ENCODE peak calls at places on chromosomes 16 and 17, in six cellular contexts. One of them, this sample, is unnamed.

GRCh38 chr16:52812945-52813556 is 239.6 kb downstream of the CHD9NB start:
- DNase-seq in left cardiac atrium: no peak
- DNase-seq in nephron progenitor cell: no peak
- DNase-seq in Calu3: peak; percentile 56
- DNase-seq in COLO829: peak; percentile 92
- DNase-seq in esophagus muscularis mucosa: no peak
- DNase-seq in this sample: no peak

GRCh38 chr16:85107532-85107931 is 4.7 kb downstream of the CIBAR2 start:
- DNase-seq in left cardiac atrium: no peak
- DNase-seq in nephron progenitor cell: no peak
- DNase-seq in Calu3: no peak
- DNase-seq in COLO829: no peak
- DNase-seq in esophagus muscularis mucosa: no peak
- DNase-seq in this sample: no peak

GRCh38 chr17:78418627-78419026 is 40.2 kb downstream of the PGS1 start:
- DNase-seq in left cardiac atrium: no peak
- DNase-seq in nephron progenitor cell: no peak
- DNase-seq in Calu3: no peak
- DNase-seq in COLO829: no peak
- DNase-seq in esophagus muscularis mucosa: no peak
- DNase-seq in this sample: no peak

GRCh38 chr16:68901910-68902309 is 58.6 kb downstream of the TANGO6 start:
- DNase-seq in left cardiac atrium: no peak
- DNase-seq in nephron progenitor cell: no peak
- DNase-seq in Calu3: no peak
- DNase-seq in COLO829: peak; percentile 52
- DNase-seq in esophagus muscularis mucosa: no peak
- DNase-seq in this sample: no peak

GRCh38 chr17:40499551-40500189 is 1.8 kb downstream of the TNS4 start:
- DNase-seq in left cardiac atrium: peak; percentile 92
- DNase-seq in nephron progenitor cell: peak; percentile 75
- DNase-seq in Calu3: peak; percentile 100
- DNase-seq in COLO829: peak; percentile 34
- DNase-seq in esophagus muscularis mucosa: peak; percentile 96
- DNase-seq in this sample: peak; percentile 94

GRCh38 chr17:27657620-27658019 is 26.6 kb downstream of the LGALS9 start:
- DNase-seq in left cardiac atrium: no peak
- DNase-seq in nephron progenitor cell: peak; percentile 52
- DNase-seq in Calu3: no peak
- DNase-seq in COLO829: no peak
- DNase-seq in esophagus muscularis mucosa: no peak
- DNase-seq in this sample: peak; percentile 50

GRCh38 chr17:41975099-41976083 is 8.8 kb downstream of the CNP start:
- DNase-seq in left cardiac atrium: no peak
- DNase-seq in nephron progenitor cell: no peak
- DNase-seq in Calu3: no peak
- DNase-seq in COLO829: no peak
- DNase-seq in esophagus muscularis mucosa: no peak
- DNase-seq in this sample: peak; percentile 69

GRCh38 chr17:17993366-17993765 is 20.7 kb downstream of the DRC3 start:
- DNase-seq in left cardiac atrium: no peak
- DNase-seq in nephron progenitor cell: no peak
- DNase-seq in Calu3: no peak
- DNase-seq in COLO829: no peak
- DNase-seq in esophagus muscularis mucosa: no peak
- DNase-seq in this sample: peak; percentile 29

GRCh38 chr16:74723224-74723623 is 22.6 kb upstream of the MLKL start:
- DNase-seq in left cardiac atrium: no peak
- DNase-seq in nephron progenitor cell: no peak
- DNase-seq in Calu3: no peak
- DNase-seq in COLO829: no peak
- DNase-seq in esophagus muscularis mucosa: no peak
- DNase-seq in this sample: no peak

GRCh38 chr17:43637563-43638323 is 24.0 kb downstream of the MEOX1 start:
- DNase-seq in left cardiac atrium: no peak
- DNase-seq in nephron progenitor cell: no peak
- DNase-seq in Calu3: no peak
- DNase-seq in COLO829: no peak
- DNase-seq in esophagus muscularis mucosa: no peak
- DNase-seq in this sample: no peak